ENCODE peak calls at places on chromosomes 2 and 18, in seven cellular contexts. S is CD4-positive, alpha-beta memory T cell; I is A549; A is naive thymus-derived CD4-positive, alpha-beta T cell; X is upper lobe of right lung; J is GM23248; O is CD4-positive, CD25-positive, alpha-beta regulatory T cell. E is an unnamed sample.

GRCh38 chr18:3623769-3624545 is 174.0 kb downstream of the TGIF1 start:
- DNase-seq in S (no peak), I (peak; percentile 99), A (no peak), X (peak; percentile 80), J (peak; percentile 98), O (no peak), E (no peak)

GRCh38 chr2:145360129-145360780 is 840.3 kb upstream of the ZEB2 start:
- DNase-seq in S (no peak), I (no peak), A (no peak), X (no peak), J (no peak), O (no peak), E (no peak)

GRCh38 chr2:229650886-229651285 is 63.5 kb downstream of the DNER start:
- DNase-seq in S (no peak), I (no peak), A (no peak), X (no peak), J (no peak), O (no peak), E (no peak)

GRCh38 chr2:105403785-105404698 is 5.2 kb upstream of the FHL2 start:
- DNase-seq in S (no peak), I (peak; percentile 67), A (no peak), X (no peak), J (peak; percentile 96), O (no peak), E (no peak)

GRCh38 chr2:95383635-95384027 is 18.9 kb upstream of the FAHD2A start:
- DNase-seq in S (no peak), I (no peak), A (no peak), X (no peak), J (no peak), O (no peak), E (no peak)

GRCh38 chr18:60053747-60054304 is 154.0 kb downstream of the PMAIP1 start:
- DNase-seq in S (no peak), I (peak; percentile 94), A (no peak), X (no peak), J (peak; percentile 98), O (no peak), E (no peak)

GRCh38 chr2:231674587-231675334 is 33.6 kb upstream of the PTMA start:
- DNase-seq in S (peak; percentile 52), I (peak; percentile 70), A (peak; percentile 41), X (peak; percentile 89), J (peak; percentile 73), O (peak; percentile 67), E (peak; percentile 35)

GRCh38 chr18:62485684-62486083 is 37.1 kb upstream of the ZCCHC2 start:
- DNase-seq in S (no peak), I (peak; percentile 67), A (no peak), X (no peak), J (peak; percentile 90), O (no peak), E (no peak)

GRCh38 chr2:164028764-164029534 is 293.1 kb upstream of the FIGN start:
- DNase-seq in S (no peak), I (no peak), A (no peak), X (no peak), J (peak; percentile 48), O (no peak), E (no peak)

GRCh38 chr2:240731327-240731626 is 39.6 kb downstream of the AQP12A start:
- DNase-seq in S (no peak), I (no peak), A (no peak), X (no peak), J (peak; percentile 34), O (no peak), E (no peak)

GRCh38 chr2:178279142-178279541 is 84.8 kb downstream of the OSBPL6 start:
- DNase-seq in S (no peak), I (peak; percentile 20), A (no peak), X (no peak), J (peak; percentile 99), O (no peak), E (no peak)

GRCh38 chr2:171244466-171244969 is 83.8 kb upstream of the TLK1 start:
- DNase-seq in S (no peak), I (peak; percentile 77), A (no peak), X (no peak), J (peak; percentile 88), O (no peak), E (no peak)

GRCh38 chr2:174842496-174842895 is 78.2 kb upstream of the CHRNA1 start:
- DNase-seq in S (no peak), I (no peak), A (no peak), X (no peak), J (no peak), O (no peak), E (no peak)
- H3K4me3 ChIP-seq in S (no peak overlapping the region), I (no peak overlapping the region), A (no peak overlapping the region), X (no peak overlapping the region), J (peak overlapping the region; percentile 26), O (peak overlapping the region; percentile 16), E (no peak overlapping the region)

DNA sequence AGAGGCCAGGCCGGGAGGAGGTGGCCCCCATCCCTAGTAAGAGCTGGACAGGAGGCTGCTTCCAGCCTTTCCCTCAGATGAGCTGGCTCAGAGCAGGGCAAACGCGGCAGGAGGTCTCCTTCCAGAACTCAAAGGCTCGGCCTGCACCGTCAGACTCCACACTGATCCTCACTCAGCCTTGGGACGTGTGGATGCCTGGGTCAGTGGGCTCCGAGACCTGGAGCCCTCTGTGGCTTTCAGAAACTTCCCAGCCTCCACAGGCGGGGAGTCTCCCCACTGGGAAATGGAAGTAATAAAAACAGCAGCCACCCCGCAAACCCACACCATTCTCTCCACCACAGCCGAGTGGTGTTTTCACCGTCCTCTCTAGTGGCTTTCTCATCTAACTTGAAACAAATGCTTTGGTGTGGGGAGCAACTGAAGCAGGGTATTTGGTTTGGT is 54.3 kb downstream of the INPP5D start:
- DNase-seq in S (peak; percentile 15), I (no peak), A (no peak), X (peak; percentile 40), J (no peak), O (no peak), E (peak; percentile 88)
- H3K4me3 ChIP-seq in S (no peak overlapping the region), I (no peak overlapping the region), A (no peak overlapping the region), X (no peak overlapping the region), J (no peak overlapping the region), O (no peak overlapping the region), E (no peak overlapping the region)

GRCh38 chr18:79402209-79402576 is 6.5 kb downstream of the NFATC1 start:
- DNase-seq in S (peak; percentile 33), I (no peak), A (no peak), X (no peak), J (no peak), O (no peak), E (no peak)

GRCh38 chr18:79400591-79401381 is 5.1 kb downstream of the NFATC1 start:
- DNase-seq in S (peak; percentile 62), I (no peak), A (no peak), X (peak; percentile 61), J (peak; percentile 43), O (peak; percentile 78), E (no peak)

GRCh38 chr18:79400091-79400590 is 4.4 kb downstream of the NFATC1 start:
- DNase-seq in S (peak; percentile 61), I (no peak), A (peak; percentile 38), X (peak; percentile 86), J (peak; percentile 77), O (peak; percentile 78), E (no peak)

GRCh38 chr18:79402977-79403722 is 7.4 kb downstream of the NFATC1 start:
- DNase-seq in S (no peak), I (no peak), A (no peak), X (peak; percentile 75), J (peak; percentile 86), O (peak; percentile 61), E (no peak)

GRCh38 chr18:79401494-79402208 is 5.9 kb downstream of the NFATC1 start:
- DNase-seq in S (peak; percentile 30), I (no peak), A (no peak), X (peak; percentile 65), J (no peak), O (peak; percentile 35), E (no peak)
- H3K4me3 ChIP-seq in S (peak overlapping the region; percentile 56), I (no peak overlapping the region), A (peak overlapping the region; percentile 68), X (no peak overlapping the region), J (no peak overlapping the region), O (peak overlapping the region; percentile 60), E (no peak overlapping the region)

DNA sequence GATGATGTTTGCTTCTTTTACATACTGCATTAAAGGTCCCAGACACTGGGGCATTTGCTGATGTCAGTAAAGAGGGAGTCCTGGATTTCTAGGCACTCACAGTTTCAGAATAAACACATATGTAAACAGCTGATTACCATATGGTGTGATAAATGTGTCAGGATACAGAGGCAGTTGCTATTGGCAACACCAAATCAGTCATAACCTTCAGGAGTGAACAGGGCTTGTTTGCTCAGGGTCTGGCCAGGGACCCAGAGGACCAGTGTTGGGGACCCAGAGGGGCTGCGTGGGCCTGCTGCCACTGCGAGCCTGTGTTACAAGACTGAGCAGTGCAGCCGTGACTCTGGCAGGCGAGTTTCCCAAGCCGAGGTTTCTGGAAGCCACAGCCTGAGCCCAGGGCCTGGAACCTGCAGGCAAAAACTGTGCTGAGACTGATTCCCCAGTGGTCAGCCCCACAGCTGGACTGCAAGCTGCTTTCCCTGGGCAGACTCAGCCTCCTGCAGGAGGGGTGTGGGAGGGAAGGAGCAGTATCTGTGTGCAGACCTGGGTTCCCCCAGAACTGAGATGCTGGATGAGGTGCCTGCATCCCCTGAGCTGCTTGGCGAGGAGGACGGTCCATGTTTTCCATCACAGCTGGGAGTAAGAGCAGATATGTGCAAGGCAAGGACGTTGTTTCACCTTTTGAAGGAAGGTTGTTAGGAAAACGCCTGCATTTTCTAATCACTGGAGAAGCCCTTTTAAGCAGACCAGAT is 23.6 kb downstream of the ASAP2 start:
- DNase-seq in S (no peak), I (no peak), A (no peak), X (no peak), J (peak; percentile 61), O (no peak), E (no peak)
- H3K4me3 ChIP-seq in S (no peak overlapping the region), I (no peak overlapping the region), A (no peak overlapping the region), X (no peak overlapping the region), J (no peak overlapping the region), O (no peak overlapping the region), E (no peak overlapping the region)

GRCh38 chr2:118061135-118061955 is 26.9 kb upstream of the INSIG2 start:
- DNase-seq in S (no peak), I (peak; percentile 27), A (no peak), X (no peak), J (peak; percentile 86), O (no peak), E (no peak)

GRCh38 chr2:118062048-118062447 is 26.2 kb upstream of the INSIG2 start:
- DNase-seq in S (no peak), I (no peak), A (no peak), X (no peak), J (peak; percentile 73), O (no peak), E (no peak)

GRCh38 chr2:118058979-118059378 is 29.3 kb upstream of the INSIG2 start:
- DNase-seq in S (no peak), I (no peak), A (no peak), X (no peak), J (peak; percentile 23), O (no peak), E (no peak)

GRCh38 chr2:118062669-118063068 is 25.6 kb upstream of the INSIG2 start:
- DNase-seq in S (no peak), I (no peak), A (no peak), X (no peak), J (no peak), O (no peak), E (no peak)

GRCh38 chr2:118059919-118060478 is 28.3 kb upstream of the INSIG2 start:
- DNase-seq in S (no peak), I (no peak), A (no peak), X (no peak), J (peak; percentile 92), O (no peak), E (peak; percentile 67)
- H3K4me3 ChIP-seq in S (no peak overlapping the region), I (no peak overlapping the region), A (no peak overlapping the region), X (no peak overlapping the region), J (no peak overlapping the region), O (no peak overlapping the region), E (no peak overlapping the region)

GRCh38 chr2:19352946-19353720 is 5.3 kb downstream of the OSR1 start:
- DNase-seq in S (no peak), I (no peak), A (no peak), X (no peak), J (no peak), O (no peak), E (no peak)
- H3K4me3 ChIP-seq in S (no peak overlapping the region), I (no peak overlapping the region), A (no peak overlapping the region), X (no peak overlapping the region), J (no peak overlapping the region), O (no peak overlapping the region), E (no peak overlapping the region)

E was measured in Jurkat, Clone E6-1.